ENCODE peak calls at places on chromosomes 7 and 10, in four cellular contexts. U, Q, E and A are unnamed samples.

GRCh38 chr7:106126170-106126938 is 14.2 kb upstream of the SYPL1 start:
- DNase-seq in E (no peak), Q (no peak), U (no peak), A (no peak)

GRCh38 chr10:126674741-126675515 is 4.4 kb upstream of the C10orf90 start:
- DNase-seq in E (no peak), U (no peak), Q (no peak), A (no peak)

GRCh38 chr7:146146866-146147265 is 30.3 kb downstream of the CNTNAP2 start:
- DNase-seq in U (no peak), Q (no peak), E (no peak), A (no peak)

GRCh38 chr7:117127585-117128168 is 174.4 kb downstream of the ST7 start:
- DNase-seq in E (peak; percentile 55), U (peak; percentile 59), Q (no peak), A (peak; percentile 15)

GRCh38 chr7:45660201-45660900 is 86.2 kb downstream of the ADCY1 start:
- DNase-seq in E (no peak), Q (no peak), U (no peak), A (no peak)

GRCh38 chr10:119113805-119114732 is 10.2 kb downstream of the DENND10 start:
- DNase-seq in E (peak; percentile 98), U (no peak), Q (no peak), A (no peak)

GRCh38 chr10:122307669-122308486 is 36.8 kb downstream of the BTBD16 start:
- DNase-seq in Q (peak; percentile 55), U (no peak), E (no peak), A (no peak)

GRCh38 chr10:18214692-18215563 is 74.7 kb downstream of the CACNB2 start:
- DNase-seq in U (no peak), Q (peak; percentile 55), E (peak; percentile 16), A (peak; percentile 61)

GRCh38 chr10:224571-224970 is 89.3 kb downstream of the ZMYND11 start:
- DNase-seq in Q (no peak), E (no peak), U (no peak), A (no peak)

GRCh38 chr7:21113609-21114416 is 314.1 kb upstream of the SP4 start:
- DNase-seq in Q (no peak), E (no peak), U (no peak), A (no peak)

GRCh38 chr10:91328320-91328984 is 81.7 kb upstream of the HECTD2 start:
- DNase-seq in Q (no peak), U (no peak), E (no peak), A (no peak)

DNA sequence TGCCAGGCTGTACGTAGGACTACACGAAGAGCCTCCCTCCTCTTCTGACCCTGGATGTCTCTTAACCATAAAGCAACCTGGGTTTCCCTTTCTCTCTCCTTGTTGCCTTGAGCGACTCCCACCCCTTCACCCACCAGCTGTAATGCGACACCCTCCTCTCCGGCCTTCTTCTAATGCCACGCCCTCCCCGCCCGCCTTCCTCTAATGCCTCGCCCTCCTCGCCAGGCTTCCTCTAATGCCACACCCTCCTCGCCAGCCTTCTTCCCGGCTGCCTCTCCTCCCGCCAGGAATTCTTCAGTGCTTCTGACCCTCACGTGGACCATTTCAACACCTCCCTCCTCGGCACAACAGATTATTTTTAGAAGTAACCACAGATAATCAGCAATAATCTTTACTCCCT is 348.5 kb upstream of the SHH start:
- DNase-seq in Q (peak; percentile 39), U (peak; percentile 36), E (no peak), A (peak; percentile 46)
- TF ChIP-seq ELF4 in Q (no peak), U (no peak), E (no peak), A (no peak)

GRCh38 chr7:4928445-4928844 is 30.5 kb downstream of the MMD2 start:
- DNase-seq in U (no peak), E (no peak), Q (no peak), A (no peak)
- TF ChIP-seq ELF4 in U (no peak), E (no peak), Q (no peak), A (no peak)

DNA sequence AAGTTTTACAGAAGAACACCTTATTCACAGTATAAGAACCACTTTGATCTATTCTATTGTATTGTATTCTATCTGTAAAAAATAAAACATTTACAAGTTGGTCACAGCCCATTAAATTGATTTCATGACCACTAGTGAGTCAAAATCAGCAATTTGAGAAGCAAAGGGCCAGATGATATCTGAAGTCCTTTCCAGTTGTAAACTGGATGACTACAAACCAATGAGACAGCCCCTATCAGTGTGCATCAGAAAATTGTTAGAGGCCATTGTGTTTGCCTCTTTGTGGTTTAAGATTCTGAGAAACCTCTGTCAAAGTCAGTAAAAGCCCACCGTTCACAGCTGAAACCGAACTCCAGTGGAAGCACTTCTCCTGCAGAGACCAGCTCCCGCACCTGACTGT is 54.8 kb downstream of the TBXAS1 start:
- DNase-seq in Q (no peak), U (no peak), E (no peak), A (no peak)
- TF ChIP-seq ELF4 in Q (no peak), U (no peak), E (no peak), A (no peak)

DNA sequence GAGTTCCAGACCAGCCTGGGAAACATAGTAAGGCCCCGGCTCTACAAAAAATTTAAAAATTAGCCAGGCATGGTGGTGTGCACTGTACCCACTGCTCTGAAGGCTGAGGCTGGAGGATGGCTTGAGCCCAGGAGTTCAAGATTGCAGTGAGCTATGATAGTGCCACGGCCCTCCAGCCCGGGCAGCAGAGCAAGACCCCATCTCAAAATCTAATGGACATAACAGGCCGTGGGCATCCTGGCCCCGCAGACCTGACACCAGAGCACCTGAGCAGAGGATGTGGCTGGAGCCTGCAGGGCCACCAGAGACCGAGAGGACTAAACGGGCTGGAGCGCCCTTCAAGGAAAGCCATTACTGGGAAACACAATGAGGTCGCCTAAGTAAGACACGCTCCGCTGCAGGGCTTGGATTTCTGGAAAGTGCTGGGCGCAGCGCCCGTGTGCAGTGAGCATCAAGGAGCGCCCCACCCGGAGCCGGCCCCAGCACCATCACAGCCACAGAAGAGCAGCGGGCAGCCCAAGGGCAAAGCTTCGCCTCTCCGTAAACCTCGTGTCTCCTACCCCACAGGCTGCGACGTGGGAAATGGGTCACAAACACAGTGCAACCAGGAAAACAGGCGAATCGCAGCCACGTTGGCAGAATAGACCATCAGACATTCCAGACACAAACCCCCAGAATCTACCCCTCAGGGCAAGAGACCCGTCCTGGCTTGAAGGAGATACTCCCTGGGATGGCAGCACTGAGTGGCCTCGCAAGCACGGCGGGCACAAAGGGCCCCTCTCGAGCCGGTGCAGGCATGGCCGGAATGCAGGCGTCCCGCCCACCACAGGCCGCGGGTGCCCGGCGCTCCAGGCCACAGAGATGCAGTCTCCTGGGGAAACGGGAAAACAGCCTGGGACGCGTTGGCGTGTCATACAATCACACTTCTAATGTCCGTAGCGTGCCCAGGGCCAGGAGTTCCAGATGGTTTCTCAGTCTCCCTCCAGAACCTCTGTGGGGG is 4.9 kb downstream of the RADIL start:
- DNase-seq in U (no peak), E (no peak), Q (no peak), A (no peak)
- TF ChIP-seq ELF4 in U (no peak), E (no peak), Q (no peak), A (no peak)

GRCh38 chr10:103910442-103911000 is 7.5 kb downstream of the STN1 start:
- DNase-seq in Q (no peak), E (no peak), U (no peak), A (no peak)

GRCh38 chr10:103915794-103916193 is 2.2 kb downstream of the STN1 start:
- DNase-seq in Q (no peak), U (no peak), E (no peak), A (no peak)

GRCh38 chr10:103912759-103913158 is 5.2 kb downstream of the STN1 start:
- DNase-seq in U (no peak), E (no peak), Q (no peak), A (no peak)

GRCh38 chr10:103916254-103916653 is 1.7 kb downstream of the STN1 start:
- DNase-seq in E (no peak), U (no peak), Q (no peak), A (no peak)

DNA sequence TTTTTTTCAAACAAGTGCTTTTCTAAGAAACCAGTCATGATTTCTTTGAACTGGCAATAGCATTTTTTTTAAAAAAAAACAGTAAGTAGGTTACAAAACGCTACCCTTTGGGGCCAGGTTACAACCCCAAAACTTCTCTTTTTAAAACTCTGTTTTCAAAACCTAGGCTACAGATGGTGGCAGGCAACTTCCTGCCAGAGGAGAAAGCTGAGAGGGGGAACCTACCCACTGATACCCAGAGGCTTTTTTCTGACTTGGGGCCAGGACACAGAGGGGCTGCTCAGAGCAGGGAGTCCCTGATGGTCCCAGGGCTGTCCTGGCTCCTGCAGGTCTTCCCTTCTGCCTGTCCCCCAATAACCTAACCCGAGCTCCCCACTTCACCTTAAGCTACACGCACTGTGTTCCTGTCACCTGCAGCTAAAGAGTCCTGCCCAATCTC is 6.9 kb downstream of the STN1 start:
- DNase-seq in Q (no peak), U (no peak), E (no peak), A (no peak)
- TF ChIP-seq ELF4 in Q (no peak), U (no peak), E (no peak), A (no peak)

GRCh38 chr10:133142523-133143199 is 17.4 kb upstream of the KNDC1 start:
- DNase-seq in U (no peak), Q (no peak), E (no peak), A (no peak)
- TF ChIP-seq ELF4 in U (no peak), Q (no peak), E (no peak), A (no peak)

GRCh38 chr7:158530800-158531609 is 56.6 kb downstream of the PTPRN2 start:
- DNase-seq in Q (no peak), U (no peak), E (no peak), A (no peak)
- TF ChIP-seq ELF4 in Q (no peak), U (no peak), E (no peak), A (no peak)

GRCh38 chr10:35042783-35043182 is 47.4 kb downstream of the CUL2 start:
- DNase-seq in E (no peak), U (peak; percentile 38), Q (no peak), A (no peak)

GRCh38 chr10:35043796-35044344 is 46.3 kb downstream of the CUL2 start:
- DNase-seq in Q (no peak), U (peak; percentile 28), E (no peak), A (no peak)

GRCh38 chr10:35037104-35037503 is 53.0 kb downstream of the CUL2 start:
- DNase-seq in U (no peak), E (no peak), Q (no peak), A (no peak)

GRCh38 chr10:35041502-35041879 is 48.6 kb downstream of the CUL2 start:
- DNase-seq in U (no peak), E (no peak), Q (no peak), A (no peak)

DNA sequence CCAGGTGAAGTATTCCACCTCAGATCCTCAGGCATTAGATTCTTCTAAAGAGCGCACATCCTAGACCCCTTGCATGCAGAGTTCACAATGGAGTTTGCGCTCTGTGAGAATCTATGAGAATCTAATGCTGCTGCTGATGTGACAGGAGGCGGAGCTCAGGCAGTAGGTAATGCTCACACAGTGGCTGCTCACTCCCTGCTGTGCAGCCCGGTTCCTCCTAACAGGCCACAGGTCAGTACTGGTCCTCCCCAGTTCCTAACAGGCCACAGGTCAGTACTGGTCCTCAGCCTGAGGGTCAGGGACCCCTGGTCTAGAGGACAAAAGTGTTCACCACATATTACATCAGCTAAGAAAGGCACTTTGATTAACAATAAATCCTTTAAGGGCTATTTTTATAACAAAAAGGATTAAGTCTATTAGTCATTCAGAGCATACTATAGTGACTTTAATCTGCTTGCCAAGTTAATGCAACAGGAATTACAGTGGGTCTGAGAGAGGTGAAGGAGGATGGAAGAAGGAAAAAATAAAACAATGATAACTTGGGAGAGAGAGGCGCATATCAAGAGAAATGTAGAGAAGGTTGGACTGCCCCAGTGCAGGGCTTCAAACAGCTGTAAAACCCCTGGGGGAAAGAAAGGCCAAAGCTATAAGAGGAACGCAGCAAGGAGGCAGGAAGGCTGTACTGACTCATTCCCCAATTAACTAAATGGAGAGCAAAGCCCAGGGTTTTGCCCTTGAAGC is 49.2 kb downstream of the CUL2 start:
- DNase-seq in E (no peak), U (no peak), Q (peak; percentile 5), A (peak; percentile 55)
- TF ChIP-seq ELF4 in E (no peak), U (no peak), Q (no peak), A (no peak)

GRCh38 chr10:79559726-79560125 is 481 bp downstream of the SFTPA2 start:
- DNase-seq in E (no peak), U (no peak), Q (no peak), A (no peak)
- TF ChIP-seq ELF4 in E (no peak), U (no peak), Q (no peak), A (no peak)